ENCODE peak calls at places on chromosomes 5 and 9, in eight cellular contexts. K is activated naive CD8-positive, alpha-beta T cell treated with anti-CD3 and anti-CD28 coated beads for 36 hours; M is iPS-NIHi11; N is ACHN; B is PC-3; U is ovary; Z is NCI-H1105; H is amniotic epithelial cell. C is an unnamed sample.

GRCh38 chr5:172549708-172550095 is 91.4 kb upstream of the NEURL1B start:
- DNase-seq in N (no peak), M (no peak), H (no peak), K (no peak), Z (no peak), B (no peak), U (peak), C (no peak)

GRCh38 chr9:37422289-37423104 is at the start of gene GRHPR:
- DNase-seq in B (peak), H (peak), N (peak), Z (peak), K (peak), M (peak), U (peak), C (peak)

GRCh38 chr9:134344068-134344820 is 18.0 kb downstream of the RXRA start:
- DNase-seq in N (no peak), M (peak), Z (no peak), K (peak), B (no peak), U (no peak), H (no peak), C (no peak)

GRCh38 chr5:82162568-82162967 is 115.6 kb downstream of the RPS23 start:
- DNase-seq in N (no peak), Z (no peak), M (no peak), H (no peak), B (no peak), K (no peak), U (no peak), C (no peak)

GRCh38 chr5:89728750-89729149 is 680.8 kb downstream of the CETN3 start:
- DNase-seq in H (no peak), U (peak), M (no peak), Z (no peak), N (no peak), K (no peak), B (no peak), C (no peak)

GRCh38 chr5:127080001-127080478 is 6.7 kb upstream of the C5orf63 start:
- DNase-seq in N (no peak), U (no peak), B (no peak), M (no peak), H (no peak), K (no peak), Z (peak), C (no peak)

GRCh38 chr9:79164396-79164795 is 407.4 kb upstream of the TLE4 start:
- DNase-seq in K (no peak), B (peak), M (no peak), N (no peak), Z (no peak), H (peak), U (no peak), C (no peak)

GRCh38 chr5:127666043-127666716 is 17.3 kb downstream of the CTXN3 start:
- DNase-seq in Z (no peak), M (no peak), U (no peak), H (no peak), K (no peak), B (no peak), N (no peak), C (no peak)

GRCh38 chr9:99474186-99474585 is 252.1 kb downstream of the SEC61B start:
- DNase-seq in Z (no peak), K (no peak), M (no peak), H (no peak), B (no peak), U (no peak), N (no peak), C (no peak)

GRCh38 chr9:78187763-78188495 is 47.9 kb upstream of the CEP78 start:
- DNase-seq in K (no peak), Z (no peak), U (no peak), N (no peak), H (peak), B (no peak), M (no peak), C (no peak)

GRCh38 chr9:109186857-109187256 is 19.8 kb upstream of the FRRS1L start:
- DNase-seq in K (no peak), M (no peak), B (no peak), N (no peak), H (no peak), U (no peak), Z (no peak), C (no peak)

GRCh38 chr5:179930788-179931473 is 23.2 kb upstream of the TBC1D9B start:
- DNase-seq in Z (no peak), K (no peak), B (no peak), U (no peak), M (no peak), H (no peak), N (no peak), C (no peak)

GRCh38 chr9:134328841-134329575 is 2.8 kb downstream of the RXRA start:
- DNase-seq in B (no peak), Z (no peak), N (no peak), K (no peak), M (no peak), H (no peak), U (peak), C (no peak)

GRCh38 chr9:136740971-136741884 is 1.5 kb downstream of the LCN10 start:
- DNase-seq in Z (no peak), H (no peak), K (peak), U (no peak), B (no peak), N (no peak), M (no peak), C (peak)

GRCh38 chr9:136978073-136978864 is 965 bp downstream of the PTGDS start:
- DNase-seq in N (peak), U (peak), B (peak), K (peak), Z (no peak), H (peak), M (peak), C (peak)

GRCh38 chr9:73871636-73872035 is 625.5 kb upstream of the RORB start:
- DNase-seq in H (peak), K (no peak), N (no peak), Z (no peak), M (no peak), B (no peak), U (no peak), C (no peak)

GRCh38 chr5:83473344-83474169 is 2.0 kb downstream of the VCAN start:
- DNase-seq in H (peak), K (peak), U (peak), M (peak), B (peak), N (peak), Z (peak), C (peak)

GRCh38 chr5:169435506-169436230 is 134.7 kb upstream of the SLIT3 start:
- DNase-seq in U (no peak), H (no peak), K (no peak), Z (no peak), B (no peak), M (no peak), N (no peak), C (no peak)

GRCh38 chr5:39138892-39139291 is 64.7 kb upstream of the RICTOR start:
- DNase-seq in Z (no peak), N (no peak), B (peak), K (no peak), M (no peak), H (peak), U (no peak), C (no peak)

GRCh38 chr5:32332971-32333370 is 20.2 kb upstream of the MTMR12 start:
- DNase-seq in M (no peak), K (no peak), B (peak), N (no peak), Z (no peak), H (no peak), U (no peak), C (no peak)

GRCh38 chr5:155455791-155456514 is 442.4 kb downstream of the KIF4B start:
- DNase-seq in B (no peak), M (no peak), Z (no peak), N (no peak), H (no peak), K (no peak), U (no peak), C (no peak)

GRCh38 chr5:111224561-111224989 is 391 bp downstream of the CAMK4 start:
- DNase-seq in B (no peak), N (no peak), K (no peak), Z (peak), M (no peak), H (no peak), U (peak), C (no peak)